ENCODE peak calls at places on chromosomes 5 and 9, in five cellular contexts. Y is lower lobe of right lung; Z is neural progenitor cell; W is stimulated activated CD4-positive, alpha-beta T cell treated with anti-CD3 and anti-CD28 coated beads, Interleukin-2, amount 100 ng/mL, for 48 hours; V is posterior vena cava. A is an unnamed sample.

GRCh38 chr9:108759835-108760234 is 96.0 kb downstream of the ACTL7B start:
- DNase-seq in Y (no peak), Z (no peak), W (no peak), V (no peak), A (no peak)

GRCh38 chr9:81592890-81593271 is 96.5 kb downstream of the TLE1 start:
- DNase-seq in Y (no peak), Z (no peak), W (no peak), V (peak), A (peak)

GRCh38 chr5:160188151-160188967 is 40.9 kb upstream of the FABP6 start:
- DNase-seq in Y (peak), Z (peak), W (no peak), V (peak), A (no peak)

GRCh38 chr5:14298126-14298847 is 155.1 kb downstream of the TRIO start:
- DNase-seq in Y (no peak), Z (no peak), W (no peak), V (no peak), A (no peak)

GRCh38 chr9:16192403-16193017 is 639.7 kb downstream of the CCDC171 start:
- DNase-seq in Y (no peak), Z (no peak), W (no peak), V (no peak), A (no peak)

GRCh38 chr5:29995154-29995553 is 1198.3 kb upstream of the CDH6 start:
- DNase-seq in Y (no peak), Z (no peak), W (no peak), V (no peak), A (no peak)

GRCh38 chr9:37163299-37163698 is 42.9 kb downstream of the ZCCHC7 start:
- DNase-seq in Y (no peak), Z (no peak), W (no peak), V (no peak), A (no peak)

GRCh38 chr9:119736478-119737454 is 367.5 kb upstream of the BRINP1 start:
- DNase-seq in Y (no peak), Z (no peak), W (no peak), V (no peak), A (no peak)

GRCh38 chr5:107118184-107118902 is 552.4 kb downstream of the EFNA5 start:
- DNase-seq in Y (no peak), Z (peak), W (no peak), V (no peak), A (no peak)

A was measured in hypothalamus.